ENCODE peak calls at places on chromosomes 4 and X, in seven cellular contexts. H is uterus, N is endothelial cell of umbilical vein, Q is body of pancreas, K is adrenal gland, L is lower leg skin, W is IMR-90. M is an unnamed sample.

GRCh38 chr4:39685990-39686389 is 11.9 kb upstream of the UBE2K start:
- DNase-seq in Q (no peak), K (no peak), L (no peak), H (no peak), N (no peak), W (no peak), M (no peak)

GRCh38 chr4:40924096-40924792 is 174.5 kb downstream of the NSUN7 start:
- DNase-seq in L (no peak), H (peak), K (peak), N (peak), Q (peak), W (peak), M (peak)

GRCh38 chr4:4440333-4441061 is 53.6 kb downstream of the NSG1 start:
- DNase-seq in N (no peak), H (no peak), W (no peak), K (no peak), Q (no peak), L (no peak), M (no peak)

GRCh38 chr4:140094701-140095420 is 59.1 kb downstream of the MAML3 start:
- DNase-seq in Q (peak), K (peak), H (peak), W (peak), L (peak), N (peak), M (peak)

GRCh38 chrX:110391086-110391485 is 32.4 kb downstream of the RTL9 start:
- DNase-seq in N (no peak), K (no peak), W (no peak), H (no peak), L (no peak), Q (no peak), M (no peak)

GRCh38 chr4:82429728-82430192 is 502 bp downstream of the HNRNPDL start:
- DNase-seq in N (no peak), Q (no peak), L (peak), H (no peak), W (no peak), K (no peak), M (no peak)

GRCh38 chrX:109855501-109855900 is 122.4 kb upstream of the ACSL4 start:
- DNase-seq in N (peak), L (no peak), H (no peak), Q (no peak), W (no peak), K (no peak), M (no peak)

GRCh38 chr4:1411436-1412375 is 5.5 kb upstream of the NKX1-1 start:
- DNase-seq in L (no peak), Q (no peak), W (no peak), N (no peak), K (no peak), H (no peak), M (no peak)

GRCh38 chr4:14841801-14842748 is 160.2 kb upstream of the CPEB2 start:
- DNase-seq in Q (no peak), W (no peak), N (no peak), L (no peak), K (no peak), H (no peak), M (peak)

GRCh38 chrX:30275498-30275897 is 28.6 kb downstream of the MAGEB1 start:
- DNase-seq in L (no peak), N (peak), H (no peak), W (peak), Q (no peak), K (no peak), M (peak)

GRCh38 chr4:108058685-108059440 is 69.2 kb downstream of the HADH start:
- DNase-seq in N (no peak), H (no peak), K (no peak), Q (no peak), W (peak), L (peak), M (no peak)

GRCh38 chr4:40214661-40215418 is 18.0 kb downstream of the RHOH start:
- DNase-seq in W (no peak), H (no peak), Q (no peak), L (no peak), N (no peak), K (no peak), M (no peak)

GRCh38 chrX:71603618-71604017 is 14.7 kb downstream of the CXCR3 start:
- DNase-seq in W (peak), L (no peak), H (no peak), Q (no peak), N (no peak), K (no peak), M (no peak)

GRCh38 chr4:40916218-40916555 is 166.4 kb downstream of the NSUN7 start:
- DNase-seq in L (peak), W (peak), H (no peak), K (no peak), N (no peak), Q (no peak), M (no peak)

GRCh38 chr4:38820329-38821061 is 15.9 kb upstream of the TLR1 start:
- DNase-seq in W (no peak), L (no peak), H (no peak), N (no peak), Q (no peak), K (no peak), M (no peak)

GRCh38 chr4:83605744-83606172 is 69.8 kb downstream of the GPAT3 start:
- DNase-seq in W (no peak), L (no peak), N (no peak), Q (no peak), K (no peak), H (no peak), M (no peak)

GRCh38 chrX:65591206-65591605 is 56.6 kb upstream of the LAS1L start:
- DNase-seq in N (no peak), K (no peak), W (no peak), L (no peak), H (no peak), Q (no peak), M (no peak)

GRCh38 chrX:119238557-119238956 is 2.5 kb downstream of the PGRMC1 start:
- DNase-seq in K (no peak), H (no peak), L (no peak), N (no peak), Q (no peak), W (peak), M (no peak)
- H3K4me3 ChIP-seq in K (no peak), H (no peak), L (no peak), N (no peak), Q (no peak), W (peak), M (no peak)

GRCh38 chr4:55406545-55406944 is 10.8 kb downstream of the TMEM165 start:
- DNase-seq in H (no peak), N (no peak), L (no peak), W (no peak), Q (no peak), K (no peak), M (no peak)
- TF ChIP-seq POLR2A in H (no peak), N (no peak), L (no peak), W (no peak), Q (no peak), K (no peak), M (no peak)

GRCh38 chrX:153688534-153688899 is 791 bp downstream of the SLC6A8 start:
- DNase-seq in H (no peak), Q (no peak), N (no peak), K (no peak), L (no peak), W (no peak), M (no peak)
- H3K4me3 ChIP-seq in H (peak), Q (no peak), N (no peak), K (no peak), L (peak), W (peak), M (no peak)

DNA sequence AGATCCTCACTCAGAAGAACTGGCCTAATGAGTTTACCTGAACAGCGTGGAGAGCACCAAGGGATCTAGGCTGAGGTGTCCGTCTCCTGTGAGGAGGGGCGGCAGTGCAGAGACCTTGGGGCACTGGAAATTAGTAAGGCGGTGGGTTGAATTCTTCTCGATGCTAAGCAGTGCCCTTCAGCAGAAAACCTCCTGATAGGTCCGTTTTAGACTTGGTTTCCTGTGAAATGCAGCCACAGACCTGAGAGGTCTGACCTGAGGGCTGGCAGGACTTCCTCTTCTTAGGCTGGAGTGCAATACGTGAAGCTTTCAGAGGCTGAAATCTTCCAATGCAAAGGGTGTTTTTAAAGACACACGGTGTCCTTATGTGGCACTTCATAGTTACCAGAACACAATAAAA is at the start of gene CLNK:
- DNase-seq in L (no peak), W (no peak), Q (no peak), N (no peak), K (no peak), H (no peak), M (peak)
- TF ChIP-seq POLR2A in L (no peak), W (no peak), Q (no peak), N (no peak), K (no peak), H (no peak), M (no peak)

DNA sequence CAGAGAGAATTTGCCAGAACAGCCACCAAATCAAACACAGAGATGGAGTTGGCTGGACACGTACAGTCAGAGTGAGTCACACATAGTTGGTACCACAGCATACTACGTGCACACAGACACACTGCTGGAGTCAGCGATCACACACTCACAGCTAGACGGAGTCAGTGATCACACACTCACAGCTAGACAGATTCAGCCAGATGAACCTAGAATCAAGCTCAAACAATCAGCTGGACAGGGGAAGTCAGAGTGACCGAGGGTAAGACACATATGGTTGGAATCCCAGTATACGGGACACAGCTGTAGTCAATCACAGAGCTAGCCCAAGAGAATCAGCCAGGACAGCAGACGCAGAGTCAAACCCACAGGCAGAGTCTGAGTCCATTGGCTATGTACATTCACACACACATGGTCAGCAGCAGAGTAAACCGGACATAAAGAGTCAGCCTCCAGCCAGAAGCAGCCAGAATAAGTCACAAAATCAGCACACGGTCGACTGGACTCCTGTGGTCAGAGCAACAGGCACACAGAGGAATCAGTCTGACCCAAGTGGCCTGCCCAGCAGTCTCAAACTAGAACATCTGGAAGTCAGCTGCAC is 4.6 kb downstream of the SLC38A5 start:
- DNase-seq in Q (peak), W (peak), H (no peak), L (no peak), K (no peak), N (no peak), M (no peak)
- H3K4me3 ChIP-seq in Q (peak), W (no peak), H (no peak), L (no peak), K (no peak), N (no peak), M (no peak)

DNA sequence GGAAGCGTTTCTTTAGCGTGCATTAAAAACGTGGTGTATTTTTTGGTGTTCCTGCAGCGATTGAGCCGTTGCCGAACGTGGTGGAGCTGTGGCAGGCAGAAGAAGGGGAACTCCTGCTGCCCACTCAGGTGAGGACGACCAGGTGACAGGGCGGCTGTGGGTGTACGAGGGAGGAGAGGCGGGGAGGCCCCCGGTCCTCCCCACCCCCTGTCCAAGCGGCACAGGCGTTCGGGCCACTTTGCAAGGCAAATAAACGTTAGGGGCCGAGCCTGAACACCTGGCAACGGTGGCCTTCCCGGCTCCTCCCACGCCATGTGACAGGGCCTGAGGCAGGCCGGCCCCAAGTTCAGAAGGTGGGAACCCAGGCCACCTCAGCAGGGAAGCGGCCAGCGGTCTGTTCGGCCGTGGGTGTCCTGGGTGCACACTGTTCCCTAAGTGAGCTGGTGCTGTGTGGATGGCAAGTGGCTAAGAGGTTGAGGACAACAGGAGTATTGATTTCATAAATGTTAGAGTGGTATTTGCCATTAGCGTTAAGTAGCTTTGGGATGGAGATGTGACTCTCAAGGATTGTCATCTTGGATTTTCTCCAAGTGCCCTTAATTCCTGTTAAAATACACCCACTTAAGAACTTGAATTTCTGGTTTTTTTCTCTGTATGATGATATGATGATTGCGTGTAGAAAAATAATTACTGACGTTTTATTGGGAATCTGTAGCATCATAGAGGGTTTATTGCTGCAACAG is 1.2 kb downstream of the TMEM131L start:
- DNase-seq in L (no peak), Q (peak), H (peak), N (peak), W (no peak), K (peak), M (peak)
- TF ChIP-seq POLR2A in L (no peak), Q (peak), H (no peak), N (no peak), W (no peak), K (no peak), M (no peak)

DNA sequence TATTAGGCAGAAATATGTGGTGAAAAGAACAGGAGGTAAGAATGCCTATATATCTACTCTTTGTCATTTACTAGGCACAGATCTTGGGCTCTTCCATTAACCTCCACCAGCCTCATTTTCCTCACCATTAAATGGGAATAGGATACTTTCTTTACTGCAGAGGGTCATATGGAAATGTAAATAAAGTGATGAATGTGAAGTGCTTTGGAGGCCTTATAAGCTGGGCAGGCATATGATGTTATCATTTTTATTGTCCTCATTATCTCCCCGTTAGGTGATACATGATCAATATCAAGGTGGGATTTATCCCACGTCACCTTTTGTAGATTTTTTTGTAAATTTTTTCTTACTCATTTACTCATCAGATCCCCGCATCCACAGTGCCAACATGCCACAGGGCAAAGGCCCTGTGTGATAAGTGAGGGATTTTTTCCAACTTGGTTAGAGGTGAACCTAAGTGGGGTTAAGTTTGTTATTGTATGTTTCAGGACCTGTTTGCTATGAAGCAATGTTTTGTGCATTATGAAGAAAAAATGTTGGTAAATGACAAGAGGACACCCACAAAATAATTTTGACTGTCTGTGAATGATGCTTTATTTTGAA is 107.8 kb downstream of the SLC4A4 start:
- DNase-seq in Q (no peak), H (no peak), N (no peak), K (no peak), W (no peak), L (no peak), M (no peak)
- H3K4me3 ChIP-seq in Q (no peak), H (no peak), N (no peak), K (no peak), W (no peak), L (no peak), M (no peak)